ENCODE peak calls at places on chromosome 2, in nine cellular contexts. Q is Peyer's patch, U is GM23338, H is HFF-Myc, V is fibroblast of lung, J is astrocyte of the spinal cord, X is psoas muscle, T is BE2C, B is NB4. A is an unnamed sample.

GRCh38 chr2:177667626-177668025 is 275.1 kb downstream of the AGPS start:
- DNase-seq in Q (no peak), U (no peak), H (no peak), V (no peak), J (no peak), X (no peak), T (peak), B (no peak), A (no peak)

GRCh38 chr2:235064980-235065379 is 113.2 kb downstream of the SH3BP4 start:
- DNase-seq in Q (no peak), U (no peak), H (no peak), V (no peak), J (no peak), X (no peak), T (no peak), B (no peak), A (no peak)

GRCh38 chr2:18988557-18989232 is 369.7 kb downstream of the OSR1 start:
- DNase-seq in Q (no peak), U (peak), H (no peak), V (no peak), J (peak), X (no peak), T (no peak), B (no peak), A (no peak)

GRCh38 chr2:197571622-197572271 is 55.9 kb downstream of the MOB4 start:
- DNase-seq in Q (no peak), U (no peak), H (peak), V (peak), J (no peak), X (no peak), T (no peak), B (no peak), A (no peak)

GRCh38 chr2:120323214-120323613 is 22.7 kb upstream of the INHBB start:
- DNase-seq in Q (no peak), U (no peak), H (no peak), V (peak), J (no peak), X (peak), T (no peak), B (peak), A (no peak)

GRCh38 chr2:108938069-108938710 is 50.8 kb downstream of the EDAR start:
- DNase-seq in Q (no peak), U (no peak), H (no peak), V (no peak), J (peak), X (no peak), T (no peak), B (peak), A (no peak)

GRCh38 chr2:239261796-239262475 is 138.9 kb downstream of the HDAC4 start:
- DNase-seq in Q (no peak), U (no peak), H (no peak), V (no peak), J (no peak), X (no peak), T (no peak), B (no peak), A (no peak)

GRCh38 chr2:213995400-213996105 is 415.3 kb upstream of the VWC2L start:
- DNase-seq in Q (no peak), U (no peak), H (peak), V (peak), J (peak), X (no peak), T (no peak), B (no peak), A (peak)

GRCh38 chr2:233301811-233302210 is 5.8 kb upstream of the SAG start:
- DNase-seq in Q (no peak), U (no peak), H (no peak), V (peak), J (no peak), X (no peak), T (no peak), B (no peak), A (no peak)

GRCh38 chr2:136185991-136186771 is 68.2 kb upstream of the CXCR4 start:
- DNase-seq in Q (no peak), U (no peak), H (no peak), V (no peak), J (peak), X (no peak), T (no peak), B (no peak), A (no peak)

GRCh38 chr2:18924905-18925691 is 335.7 kb upstream of the NT5C1B start:
- DNase-seq in Q (no peak), U (no peak), H (no peak), V (peak), J (peak), X (no peak), T (no peak), B (no peak), A (peak)

GRCh38 chr2:12960671-12961070 is 243.9 kb downstream of the TRIB2 start:
- DNase-seq in Q (no peak), U (no peak), H (no peak), V (no peak), J (no peak), X (no peak), T (no peak), B (no peak), A (no peak)

DNA sequence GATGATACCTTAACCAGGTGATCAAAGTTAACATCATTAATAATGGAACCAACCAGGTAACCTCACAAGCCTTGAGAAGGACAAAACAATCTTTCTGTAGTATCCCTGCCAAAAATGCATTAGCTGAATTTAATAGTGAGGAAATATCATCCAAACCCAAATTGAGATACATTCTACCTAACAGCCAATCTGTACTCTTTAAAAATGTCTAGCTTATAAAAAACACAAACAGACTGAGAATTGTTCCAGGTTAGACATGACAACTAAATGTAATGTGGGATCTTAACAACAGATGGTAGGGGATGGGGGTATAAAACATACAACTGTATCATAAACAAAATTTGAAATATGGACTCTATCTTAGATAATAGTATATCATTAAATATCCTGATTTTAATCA is 1.9 kb downstream of the FANCL start:
- DNase-seq in Q (no peak), U (no peak), H (no peak), V (no peak), J (no peak), X (no peak), T (no peak), B (no peak), A (no peak)
- H3K4me3 ChIP-seq in Q (no peak), U (peak), H (no peak), V (peak), J (no peak), X (no peak), T (no peak), B (peak), A (no peak)

GRCh38 chr2:156331572-156332451 is 709 bp downstream of the NR4A2 start:
- DNase-seq in Q (peak), U (peak), H (no peak), V (peak), J (peak), X (peak), T (no peak), B (peak), A (no peak)

GRCh38 chr2:156333274-156333950 is 891 bp upstream of the NR4A2 start:
- DNase-seq in Q (no peak), U (no peak), H (no peak), V (no peak), J (peak), X (no peak), T (no peak), B (no peak), A (no peak)

GRCh38 chr2:156334496-156335478 is 2.3 kb upstream of the NR4A2 start:
- DNase-seq in Q (peak), U (peak), H (no peak), V (peak), J (peak), X (peak), T (peak), B (no peak), A (peak)

GRCh38 chr2:156332452-156333273 is at the start of gene NR4A2:
- DNase-seq in Q (peak), U (peak), H (no peak), V (peak), J (peak), X (peak), T (peak), B (peak), A (peak)

DNA sequence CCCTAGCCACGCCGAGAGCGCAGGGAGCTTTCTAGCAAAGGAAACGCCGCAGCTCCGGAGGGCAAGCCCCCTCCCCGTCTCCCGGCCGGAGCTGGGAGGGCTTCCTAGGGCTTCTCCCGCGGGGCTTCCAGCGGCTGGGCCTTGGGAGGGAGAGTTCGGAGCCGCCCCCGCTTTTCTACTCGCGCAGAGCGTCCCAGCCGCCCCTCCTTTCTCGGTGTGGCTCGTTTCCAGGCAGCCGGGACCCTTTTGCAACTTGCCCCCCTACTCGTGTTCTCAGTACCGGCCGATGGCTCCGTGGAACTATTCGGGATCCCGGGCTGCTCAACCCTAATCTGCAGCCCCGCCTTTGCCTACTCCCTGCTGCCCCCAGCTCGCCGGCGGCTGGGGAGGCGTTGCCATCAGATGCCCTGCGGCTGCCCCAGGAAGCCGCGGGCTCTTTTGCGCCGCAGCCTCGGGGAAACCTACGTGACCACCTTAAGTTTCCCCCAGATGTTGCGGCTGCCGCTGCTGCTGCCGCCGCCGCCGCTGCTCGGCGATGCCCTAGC is 1.5 kb upstream of the NR4A2 start:
- DNase-seq in Q (peak), U (peak), H (no peak), V (no peak), J (no peak), X (peak), T (peak), B (peak), A (no peak)
- TF ChIP-seq CTCF in Q (peak), U (no peak), H (no peak), V (no peak), J (no peak), X (no peak), T (no peak), B (no peak), A (no peak)

GRCh38 chr2:122899614-122900013 is 1125.5 kb upstream of the CNTNAP5 start:
- DNase-seq in Q (no peak), U (no peak), H (no peak), V (no peak), J (no peak), X (no peak), T (no peak), B (no peak), A (no peak)
- H3K4me3 ChIP-seq in Q (no peak), U (no peak), H (no peak), V (no peak), J (no peak), X (no peak), T (no peak), B (no peak), A (no peak)

DNA sequence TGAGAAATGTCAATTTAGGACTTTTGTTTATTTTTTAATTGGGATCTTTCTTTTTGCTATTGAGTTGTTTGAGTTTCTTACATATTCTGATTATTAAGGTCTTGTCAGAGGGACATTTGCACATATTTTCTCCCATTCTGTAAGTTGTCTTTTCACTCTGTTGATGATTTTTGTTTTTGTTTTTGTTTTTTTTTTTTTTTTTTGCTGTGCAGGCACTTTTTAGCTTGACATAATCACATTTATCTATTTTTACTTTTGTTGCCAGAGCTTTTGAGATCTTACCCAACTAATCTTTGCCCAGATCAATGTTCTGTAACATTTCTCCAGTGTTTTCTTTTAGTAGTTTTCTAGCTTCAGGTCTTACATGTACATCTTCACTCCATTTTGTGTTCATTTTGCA is 166.6 kb downstream of the EPHA4 start:
- DNase-seq in Q (no peak), U (no peak), H (no peak), V (no peak), J (no peak), X (no peak), T (no peak), B (no peak), A (no peak)
- TF ChIP-seq CTCF in Q (no peak), U (no peak), H (no peak), V (no peak), J (no peak), X (no peak), T (no peak), B (no peak), A (no peak)

GRCh38 chr2:215434447-215435260 is 1.2 kb downstream of the FN1 start:
- DNase-seq in Q (no peak), U (peak), H (no peak), V (peak), J (peak), X (no peak), T (no peak), B (no peak), A (no peak)

GRCh38 chr2:215432759-215433594 is 2.9 kb downstream of the FN1 start:
- DNase-seq in Q (no peak), U (no peak), H (no peak), V (peak), J (peak), X (no peak), T (no peak), B (no peak), A (no peak)

GRCh38 chr2:215430528-215431187 is 5.2 kb downstream of the FN1 start:
- DNase-seq in Q (no peak), U (no peak), H (no peak), V (peak), J (peak), X (no peak), T (no peak), B (no peak), A (no peak)

GRCh38 chr2:215431290-215431689 is 4.6 kb downstream of the FN1 start:
- DNase-seq in Q (no peak), U (no peak), H (no peak), V (no peak), J (no peak), X (no peak), T (no peak), B (no peak), A (no peak)

GRCh38 chr2:215431778-215432758 is 3.8 kb downstream of the FN1 start:
- DNase-seq in Q (no peak), U (no peak), H (no peak), V (peak), J (peak), X (no peak), T (no peak), B (no peak), A (no peak)
- H3K4me3 ChIP-seq in Q (no peak), U (no peak), H (peak), V (peak), J (peak), X (no peak), T (no peak), B (no peak), A (peak)

GRCh38 chr2:196468394-196468793 is 171.1 kb upstream of the CCDC150 start:
- DNase-seq in Q (no peak), U (peak), H (no peak), V (no peak), J (no peak), X (no peak), T (no peak), B (peak), A (no peak)
- TF ChIP-seq CTCF in Q (no peak), U (peak), H (peak), V (peak), J (peak), X (no peak), T (peak), B (peak), A (no peak)

GRCh38 chr2:131035826-131036231 is 57.4 kb downstream of the FAM168B start:
- DNase-seq in Q (no peak), U (no peak), H (no peak), V (no peak), J (no peak), X (no peak), T (no peak), B (no peak), A (no peak)
- H3K4me3 ChIP-seq in Q (no peak), U (peak), H (peak), V (no peak), J (no peak), X (peak), T (no peak), B (no peak), A (peak)

A was measured in astrocyte of the cerebellum.